ENCODE peak calls at places on chromosome 15, in nine cellular contexts. One of them, this sample, is unnamed. For H3K27me3, the result is how much of the 10 kb centered on the place peaks cover.

GRCh38 chr15:45091161-45091560 is 22.8 kb downstream of the DUOX2 start:
- DNase-seq in tibial nerve: no peak
- DNase-seq in tibial artery: no peak
- DNase-seq in neuronal stem cell: no peak
- DNase-seq in mesendoderm: no peak
- DNase-seq in BJ: no peak
- DNase-seq in SJSA1: no peak
- DNase-seq in brain microvascular endothelial cell: peak
- DNase-seq in sigmoid colon: no peak
- DNase-seq in this sample: peak

GRCh38 chr15:39624806-39625205 is 43.9 kb downstream of the THBS1 start:
- DNase-seq in tibial nerve: peak
- DNase-seq in tibial artery: peak
- DNase-seq in neuronal stem cell: no peak
- DNase-seq in mesendoderm: no peak
- DNase-seq in BJ: peak
- DNase-seq in SJSA1: peak
- DNase-seq in brain microvascular endothelial cell: peak
- DNase-seq in sigmoid colon: peak
- DNase-seq in this sample: peak

GRCh38 chr15:75732809-75733451 is 20.3 kb upstream of the CSPG4 start:
- DNase-seq in tibial nerve: peak
- DNase-seq in tibial artery: peak
- DNase-seq in neuronal stem cell: peak
- DNase-seq in mesendoderm: peak
- DNase-seq in BJ: no peak
- DNase-seq in SJSA1: peak
- DNase-seq in brain microvascular endothelial cell: peak
- DNase-seq in sigmoid colon: peak
- DNase-seq in this sample: peak

GRCh38 chr15:76338555-76339301 is 2.2 kb downstream of the ISL2 start:
- DNase-seq in tibial nerve: no peak
- DNase-seq in tibial artery: no peak
- DNase-seq in neuronal stem cell: no peak
- DNase-seq in mesendoderm: peak
- DNase-seq in BJ: no peak
- DNase-seq in SJSA1: no peak
- DNase-seq in brain microvascular endothelial cell: no peak
- DNase-seq in sigmoid colon: no peak
- DNase-seq in this sample: no peak

GRCh38 chr15:77002954-77003912 is 8.3 kb downstream of the PSTPIP1 start:
- DNase-seq in tibial nerve: peak
- DNase-seq in tibial artery: peak
- DNase-seq in neuronal stem cell: no peak
- DNase-seq in mesendoderm: no peak
- DNase-seq in BJ: no peak
- DNase-seq in SJSA1: no peak
- DNase-seq in brain microvascular endothelial cell: no peak
- DNase-seq in sigmoid colon: peak
- DNase-seq in this sample: no peak

GRCh38 chr15:101689901-101690300 is 34.4 kb downstream of the TARS3 start:
- DNase-seq in tibial nerve: no peak
- DNase-seq in tibial artery: no peak
- DNase-seq in neuronal stem cell: no peak
- DNase-seq in mesendoderm: peak
- DNase-seq in BJ: no peak
- DNase-seq in SJSA1: no peak
- DNase-seq in brain microvascular endothelial cell: peak
- DNase-seq in sigmoid colon: no peak
- DNase-seq in this sample: no peak

GRCh38 chr15:35719964-35720507 is 174.1 kb upstream of the DPH6 start:
- DNase-seq in tibial nerve: no peak
- DNase-seq in tibial artery: no peak
- DNase-seq in neuronal stem cell: no peak
- DNase-seq in mesendoderm: no peak
- DNase-seq in BJ: no peak
- DNase-seq in SJSA1: no peak
- DNase-seq in brain microvascular endothelial cell: no peak
- DNase-seq in sigmoid colon: no peak
- DNase-seq in this sample: no peak

GRCh38 chr15:68994149-68994548 is 20.3 kb upstream of the NOX5 start:
- DNase-seq in tibial nerve: no peak
- DNase-seq in tibial artery: no peak
- DNase-seq in neuronal stem cell: no peak
- DNase-seq in mesendoderm: no peak
- DNase-seq in BJ: peak
- DNase-seq in SJSA1: peak
- DNase-seq in brain microvascular endothelial cell: peak
- DNase-seq in sigmoid colon: no peak
- DNase-seq in this sample: peak

GRCh38 chr15:74742422-74742821 is 6.2 kb upstream of the CYP1A2 start:
- DNase-seq in tibial nerve: no peak
- DNase-seq in tibial artery: no peak
- DNase-seq in neuronal stem cell: no peak
- DNase-seq in mesendoderm: no peak
- DNase-seq in BJ: no peak
- DNase-seq in SJSA1: no peak
- DNase-seq in brain microvascular endothelial cell: no peak
- DNase-seq in sigmoid colon: no peak
- DNase-seq in this sample: no peak

GRCh38 chr15:50883903-50884302 is 24.6 kb upstream of the AP4E1 start:
- DNase-seq in tibial nerve: no peak
- DNase-seq in tibial artery: no peak
- DNase-seq in neuronal stem cell: no peak
- DNase-seq in mesendoderm: no peak
- DNase-seq in BJ: no peak
- DNase-seq in SJSA1: peak
- DNase-seq in brain microvascular endothelial cell: peak
- DNase-seq in sigmoid colon: no peak
- DNase-seq in this sample: peak

DNA sequence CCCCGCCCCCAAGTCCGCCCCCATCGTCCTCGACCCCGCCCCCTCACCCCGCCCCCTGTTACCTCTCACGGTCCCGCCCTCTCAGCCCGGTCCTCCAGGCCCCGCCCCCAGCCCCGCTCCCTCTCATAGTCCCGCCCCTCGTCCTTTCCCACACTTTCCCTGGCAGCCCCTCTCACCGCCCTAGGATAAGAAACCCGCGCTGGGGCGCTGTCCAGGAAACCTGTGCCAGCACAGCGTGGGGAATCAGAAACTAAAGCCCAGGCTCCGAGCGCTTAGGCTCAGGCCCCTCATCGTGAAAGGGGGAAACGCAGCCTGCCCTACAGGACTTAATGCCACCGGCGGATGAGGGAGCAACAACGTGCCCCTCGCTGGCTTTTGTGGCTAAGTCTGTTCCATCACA is 20.9 kb downstream of the TRPM1 start:
- DNase-seq in tibial nerve: peak
- DNase-seq in tibial artery: peak
- DNase-seq in neuronal stem cell: peak
- DNase-seq in mesendoderm: peak
- DNase-seq in BJ: no peak
- DNase-seq in SJSA1: no peak
- DNase-seq in brain microvascular endothelial cell: no peak
- DNase-seq in sigmoid colon: peak
- DNase-seq in this sample: peak
- H3K4me3 ChIP-seq in tibial nerve: peak
- H3K4me3 ChIP-seq in tibial artery: peak
- H3K4me3 ChIP-seq in neuronal stem cell: peak
- H3K4me3 ChIP-seq in mesendoderm: peak
- H3K4me3 ChIP-seq in BJ: no peak
- H3K4me3 ChIP-seq in SJSA1: no peak
- H3K4me3 ChIP-seq in brain microvascular endothelial cell: peak
- H3K4me3 ChIP-seq in sigmoid colon: peak
- H3K4me3 ChIP-seq in this sample: no peak

GRCh38 chr15:80249973-80250372 is 2.0 kb downstream of the CTXND1 start:
- DNase-seq in tibial nerve: no peak
- DNase-seq in tibial artery: no peak
- DNase-seq in neuronal stem cell: no peak
- DNase-seq in mesendoderm: no peak
- DNase-seq in BJ: no peak
- DNase-seq in SJSA1: no peak
- DNase-seq in brain microvascular endothelial cell: no peak
- DNase-seq in sigmoid colon: no peak
- DNase-seq in this sample: no peak
- H3K27me3 ChIP-seq in tibial nerve: under half
- H3K27me3 ChIP-seq in tibial artery: under half
- H3K27me3 ChIP-seq in neuronal stem cell: half or more
- H3K27me3 ChIP-seq in mesendoderm: under half
- H3K27me3 ChIP-seq in BJ: under half
- H3K27me3 ChIP-seq in SJSA1: half or more
- H3K27me3 ChIP-seq in brain microvascular endothelial cell: under half
- H3K27me3 ChIP-seq in sigmoid colon: under half
- H3K27me3 ChIP-seq in this sample: under half

GRCh38 chr15:48643236-48643635 is 2.3 kb downstream of the FBN1 start:
- DNase-seq in tibial nerve: no peak
- DNase-seq in tibial artery: no peak
- DNase-seq in neuronal stem cell: no peak
- DNase-seq in mesendoderm: no peak
- DNase-seq in BJ: no peak
- DNase-seq in SJSA1: no peak
- DNase-seq in brain microvascular endothelial cell: no peak
- DNase-seq in sigmoid colon: no peak
- DNase-seq in this sample: no peak

GRCh38 chr15:48642795-48643194 is 2.7 kb downstream of the FBN1 start:
- DNase-seq in tibial nerve: no peak
- DNase-seq in tibial artery: no peak
- DNase-seq in neuronal stem cell: no peak
- DNase-seq in mesendoderm: no peak
- DNase-seq in BJ: no peak
- DNase-seq in SJSA1: no peak
- DNase-seq in brain microvascular endothelial cell: no peak
- DNase-seq in sigmoid colon: no peak
- DNase-seq in this sample: no peak

GRCh38 chr15:48644498-48644826 is 1.0 kb downstream of the FBN1 start:
- DNase-seq in tibial nerve: no peak
- DNase-seq in tibial artery: peak
- DNase-seq in neuronal stem cell: no peak
- DNase-seq in mesendoderm: peak
- DNase-seq in BJ: no peak
- DNase-seq in SJSA1: peak
- DNase-seq in brain microvascular endothelial cell: no peak
- DNase-seq in sigmoid colon: peak
- DNase-seq in this sample: peak

GRCh38 chr15:48644827-48645557 is 517 bp downstream of the FBN1 start:
- DNase-seq in tibial nerve: no peak
- DNase-seq in tibial artery: peak
- DNase-seq in neuronal stem cell: peak
- DNase-seq in mesendoderm: peak
- DNase-seq in BJ: no peak
- DNase-seq in SJSA1: peak
- DNase-seq in brain microvascular endothelial cell: no peak
- DNase-seq in sigmoid colon: peak
- DNase-seq in this sample: peak

DNA sequence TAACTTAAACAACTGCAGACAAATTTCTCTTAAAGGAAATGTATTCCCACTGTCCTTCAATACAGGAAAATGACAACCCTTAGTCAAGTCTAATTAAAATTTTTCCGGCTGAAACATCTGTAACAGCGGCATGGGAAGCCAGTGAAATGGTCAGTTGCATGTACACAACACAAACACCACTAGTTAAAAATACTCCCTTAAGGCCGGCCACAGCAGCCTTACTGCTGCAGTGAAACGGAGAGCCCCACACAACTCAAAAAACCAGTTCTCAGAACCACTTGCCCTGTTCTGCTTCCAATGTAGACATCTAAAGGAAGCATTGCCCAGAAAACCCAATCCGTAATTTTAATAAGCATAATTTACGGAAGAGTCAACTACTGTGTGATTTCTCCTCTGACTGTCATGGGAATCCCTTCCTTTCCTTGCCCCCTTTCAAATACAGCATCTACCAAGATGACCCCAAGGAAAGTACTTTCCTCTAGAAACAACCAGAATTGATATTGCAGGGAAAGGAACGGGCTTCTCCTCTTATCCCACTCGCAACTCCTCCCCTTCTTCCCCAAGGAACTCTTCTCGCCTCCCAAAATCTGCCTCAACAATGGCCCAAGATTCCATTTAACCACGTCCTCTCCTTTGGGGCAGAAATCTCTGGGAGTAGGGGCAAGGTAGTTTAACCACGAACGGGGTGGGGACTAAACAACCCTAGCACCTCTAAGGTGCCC is 1.6 kb downstream of the FBN1 start:
- DNase-seq in tibial nerve: no peak
- DNase-seq in tibial artery: no peak
- DNase-seq in neuronal stem cell: no peak
- DNase-seq in mesendoderm: no peak
- DNase-seq in BJ: no peak
- DNase-seq in SJSA1: no peak
- DNase-seq in brain microvascular endothelial cell: no peak
- DNase-seq in sigmoid colon: no peak
- DNase-seq in this sample: no peak
- H3K4me3 ChIP-seq in tibial nerve: peak
- H3K4me3 ChIP-seq in tibial artery: peak
- H3K4me3 ChIP-seq in neuronal stem cell: peak
- H3K4me3 ChIP-seq in mesendoderm: peak
- H3K4me3 ChIP-seq in BJ: peak
- H3K4me3 ChIP-seq in SJSA1: peak
- H3K4me3 ChIP-seq in brain microvascular endothelial cell: peak
- H3K4me3 ChIP-seq in sigmoid colon: peak
- H3K4me3 ChIP-seq in this sample: peak

GRCh38 chr15:67834593-67835348 is 5.1 kb downstream of the RNU6-1 start:
- DNase-seq in tibial nerve: no peak
- DNase-seq in tibial artery: no peak
- DNase-seq in neuronal stem cell: no peak
- DNase-seq in mesendoderm: peak
- DNase-seq in BJ: no peak
- DNase-seq in SJSA1: no peak
- DNase-seq in brain microvascular endothelial cell: no peak
- DNase-seq in sigmoid colon: peak
- DNase-seq in this sample: no peak

GRCh38 chr15:67836477-67836876 is 3.4 kb downstream of the RNU6-1 start:
- DNase-seq in tibial nerve: peak
- DNase-seq in tibial artery: peak
- DNase-seq in neuronal stem cell: no peak
- DNase-seq in mesendoderm: no peak
- DNase-seq in BJ: no peak
- DNase-seq in SJSA1: no peak
- DNase-seq in brain microvascular endothelial cell: no peak
- DNase-seq in sigmoid colon: peak
- DNase-seq in this sample: no peak

GRCh38 chr15:67836955-67837354 is 2.9 kb downstream of the RNU6-1 start:
- DNase-seq in tibial nerve: no peak
- DNase-seq in tibial artery: no peak
- DNase-seq in neuronal stem cell: no peak
- DNase-seq in mesendoderm: no peak
- DNase-seq in BJ: no peak
- DNase-seq in SJSA1: no peak
- DNase-seq in brain microvascular endothelial cell: no peak
- DNase-seq in sigmoid colon: peak
- DNase-seq in this sample: no peak

GRCh38 chr15:67835349-67836133 is 4.3 kb downstream of the RNU6-1 start:
- DNase-seq in tibial nerve: no peak
- DNase-seq in tibial artery: no peak
- DNase-seq in neuronal stem cell: no peak
- DNase-seq in mesendoderm: peak
- DNase-seq in BJ: no peak
- DNase-seq in SJSA1: no peak
- DNase-seq in brain microvascular endothelial cell: no peak
- DNase-seq in sigmoid colon: peak
- DNase-seq in this sample: no peak

DNA sequence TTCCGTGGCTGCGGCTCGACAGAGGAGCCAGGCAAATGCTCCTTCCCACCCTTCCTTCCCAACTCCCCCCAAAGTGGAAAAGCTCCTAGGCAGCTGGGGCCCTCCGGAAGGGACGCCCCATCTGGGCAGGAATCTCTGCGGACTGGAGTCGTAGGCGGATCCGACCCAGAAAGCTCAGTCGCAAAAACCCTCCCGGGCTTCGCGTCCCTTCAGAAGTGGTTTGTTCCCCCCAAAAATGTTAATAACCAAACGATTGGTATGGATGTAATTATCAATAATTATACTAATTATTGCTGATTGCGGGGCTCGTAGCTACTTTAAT is 3.8 kb downstream of the RNU6-1 start:
- DNase-seq in tibial nerve: no peak
- DNase-seq in tibial artery: no peak
- DNase-seq in neuronal stem cell: no peak
- DNase-seq in mesendoderm: no peak
- DNase-seq in BJ: no peak
- DNase-seq in SJSA1: no peak
- DNase-seq in brain microvascular endothelial cell: no peak
- DNase-seq in sigmoid colon: peak
- DNase-seq in this sample: no peak
- H3K27me3 ChIP-seq in tibial nerve: half or more
- H3K27me3 ChIP-seq in tibial artery: under half
- H3K27me3 ChIP-seq in neuronal stem cell: half or more
- H3K27me3 ChIP-seq in mesendoderm: under half
- H3K27me3 ChIP-seq in BJ: under half
- H3K27me3 ChIP-seq in SJSA1: under half
- H3K27me3 ChIP-seq in brain microvascular endothelial cell: under half
- H3K27me3 ChIP-seq in sigmoid colon: under half
- H3K27me3 ChIP-seq in this sample: under half